ENCODE peak calls at places on chromosomes 12 and 14, in seven cellular contexts. One of them, this sample, is unnamed.

GRCh38 chr12:51434305-51434704 is 9.7 kb downstream of the SLC4A8 start:
- DNase-seq in Calu3: no peak
- DNase-seq in stomach: no peak
- DNase-seq in anterior cingulate cortex: no peak
- DNase-seq in B cell: no peak
- DNase-seq in kidney tubule cell: peak; percentile 4
- DNase-seq in stimulated activated CD4-positive, alpha-beta T cell treated with anti-CD3 and anti-CD28 coated beads, Interleukin-4, amount 100 ng/mL, for 48 hours: no peak
- DNase-seq in this sample: no peak

GRCh38 chr14:68245146-68246073 is 425.8 kb downstream of the RAD51B start:
- DNase-seq in Calu3: no peak
- DNase-seq in stomach: no peak
- DNase-seq in anterior cingulate cortex: no peak
- DNase-seq in B cell: no peak
- DNase-seq in kidney tubule cell: no peak
- DNase-seq in stimulated activated CD4-positive, alpha-beta T cell treated with anti-CD3 and anti-CD28 coated beads, Interleukin-4, amount 100 ng/mL, for 48 hours: no peak
- DNase-seq in this sample: no peak

GRCh38 chr12:53208877-53209463 is 1.9 kb upstream of the ITGB7 start:
- DNase-seq in Calu3: no peak
- DNase-seq in stomach: no peak
- DNase-seq in anterior cingulate cortex: no peak
- DNase-seq in B cell: no peak
- DNase-seq in kidney tubule cell: no peak
- DNase-seq in stimulated activated CD4-positive, alpha-beta T cell treated with anti-CD3 and anti-CD28 coated beads, Interleukin-4, amount 100 ng/mL, for 48 hours: no peak
- DNase-seq in this sample: peak; percentile 24

GRCh38 chr14:81561084-81561775 is 27.6 kb upstream of the SEL1L start:
- DNase-seq in Calu3: no peak
- DNase-seq in stomach: no peak
- DNase-seq in anterior cingulate cortex: no peak
- DNase-seq in B cell: no peak
- DNase-seq in kidney tubule cell: no peak
- DNase-seq in stimulated activated CD4-positive, alpha-beta T cell treated with anti-CD3 and anti-CD28 coated beads, Interleukin-4, amount 100 ng/mL, for 48 hours: no peak
- DNase-seq in this sample: no peak

GRCh38 chr14:34536951-34537676 is 2.4 kb downstream of the EAPP start:
- DNase-seq in Calu3: no peak
- DNase-seq in stomach: no peak
- DNase-seq in anterior cingulate cortex: no peak
- DNase-seq in B cell: no peak
- DNase-seq in kidney tubule cell: peak; percentile 86
- DNase-seq in stimulated activated CD4-positive, alpha-beta T cell treated with anti-CD3 and anti-CD28 coated beads, Interleukin-4, amount 100 ng/mL, for 48 hours: no peak
- DNase-seq in this sample: no peak

GRCh38 chr12:113306382-113306781 is 28.5 kb downstream of the SLC8B1 start:
- DNase-seq in Calu3: no peak
- DNase-seq in stomach: no peak
- DNase-seq in anterior cingulate cortex: no peak
- DNase-seq in B cell: no peak
- DNase-seq in kidney tubule cell: no peak
- DNase-seq in stimulated activated CD4-positive, alpha-beta T cell treated with anti-CD3 and anti-CD28 coated beads, Interleukin-4, amount 100 ng/mL, for 48 hours: no peak
- DNase-seq in this sample: no peak

GRCh38 chr12:110782922-110783321 is 40.2 kb upstream of the PPP1CC start:
- DNase-seq in Calu3: no peak
- DNase-seq in stomach: no peak
- DNase-seq in anterior cingulate cortex: no peak
- DNase-seq in B cell: no peak
- DNase-seq in kidney tubule cell: no peak
- DNase-seq in stimulated activated CD4-positive, alpha-beta T cell treated with anti-CD3 and anti-CD28 coated beads, Interleukin-4, amount 100 ng/mL, for 48 hours: no peak
- DNase-seq in this sample: no peak

GRCh38 chr12:131115766-131116165 is 162.1 kb downstream of the ADGRD1 start:
- DNase-seq in Calu3: no peak
- DNase-seq in stomach: no peak
- DNase-seq in anterior cingulate cortex: no peak
- DNase-seq in B cell: no peak
- DNase-seq in kidney tubule cell: no peak
- DNase-seq in stimulated activated CD4-positive, alpha-beta T cell treated with anti-CD3 and anti-CD28 coated beads, Interleukin-4, amount 100 ng/mL, for 48 hours: no peak
- DNase-seq in this sample: no peak

GRCh38 chr12:128052341-128052740 is 214.6 kb upstream of the TMEM132C start:
- DNase-seq in Calu3: no peak
- DNase-seq in stomach: no peak
- DNase-seq in anterior cingulate cortex: no peak
- DNase-seq in B cell: no peak
- DNase-seq in kidney tubule cell: no peak
- DNase-seq in stimulated activated CD4-positive, alpha-beta T cell treated with anti-CD3 and anti-CD28 coated beads, Interleukin-4, amount 100 ng/mL, for 48 hours: no peak
- DNase-seq in this sample: no peak

GRCh38 chr12:59780605-59781135 is 184.8 kb downstream of the SLC16A7 start:
- DNase-seq in Calu3: peak; percentile 26
- DNase-seq in stomach: no peak
- DNase-seq in anterior cingulate cortex: peak; percentile 30
- DNase-seq in B cell: no peak
- DNase-seq in kidney tubule cell: peak; percentile 41
- DNase-seq in stimulated activated CD4-positive, alpha-beta T cell treated with anti-CD3 and anti-CD28 coated beads, Interleukin-4, amount 100 ng/mL, for 48 hours: no peak
- DNase-seq in this sample: no peak

GRCh38 chr12:66756631-66757030 is 77.8 kb upstream of the GRIP1 start:
- DNase-seq in Calu3: no peak
- DNase-seq in stomach: no peak
- DNase-seq in anterior cingulate cortex: no peak
- DNase-seq in B cell: no peak
- DNase-seq in kidney tubule cell: peak; percentile 31
- DNase-seq in stimulated activated CD4-positive, alpha-beta T cell treated with anti-CD3 and anti-CD28 coated beads, Interleukin-4, amount 100 ng/mL, for 48 hours: no peak
- DNase-seq in this sample: no peak

GRCh38 chr12:91974541-91974940 is 171.1 kb downstream of the BTG1 start:
- DNase-seq in Calu3: no peak
- DNase-seq in stomach: no peak
- DNase-seq in anterior cingulate cortex: no peak
- DNase-seq in B cell: no peak
- DNase-seq in kidney tubule cell: no peak
- DNase-seq in stimulated activated CD4-positive, alpha-beta T cell treated with anti-CD3 and anti-CD28 coated beads, Interleukin-4, amount 100 ng/mL, for 48 hours: no peak
- DNase-seq in this sample: no peak

GRCh38 chr12:25263594-25263993 is 12.9 kb upstream of the KRAS start:
- DNase-seq in Calu3: no peak
- DNase-seq in stomach: no peak
- DNase-seq in anterior cingulate cortex: no peak
- DNase-seq in B cell: no peak
- DNase-seq in kidney tubule cell: no peak
- DNase-seq in stimulated activated CD4-positive, alpha-beta T cell treated with anti-CD3 and anti-CD28 coated beads, Interleukin-4, amount 100 ng/mL, for 48 hours: no peak
- DNase-seq in this sample: no peak

GRCh38 chr12:66244446-66244845 is 55.4 kb downstream of the IRAK3 start:
- DNase-seq in Calu3: no peak
- DNase-seq in stomach: no peak
- DNase-seq in anterior cingulate cortex: no peak
- DNase-seq in B cell: no peak
- DNase-seq in kidney tubule cell: no peak
- DNase-seq in stimulated activated CD4-positive, alpha-beta T cell treated with anti-CD3 and anti-CD28 coated beads, Interleukin-4, amount 100 ng/mL, for 48 hours: no peak
- DNase-seq in this sample: no peak

GRCh38 chr12:42097971-42098370 is 46.7 kb downstream of the GXYLT1 start:
- DNase-seq in Calu3: no peak
- DNase-seq in stomach: no peak
- DNase-seq in anterior cingulate cortex: no peak
- DNase-seq in B cell: no peak
- DNase-seq in kidney tubule cell: no peak
- DNase-seq in stimulated activated CD4-positive, alpha-beta T cell treated with anti-CD3 and anti-CD28 coated beads, Interleukin-4, amount 100 ng/mL, for 48 hours: no peak
- DNase-seq in this sample: no peak

GRCh38 chr12:18898469-18898868 is 160.6 kb downstream of the CAPZA3 start:
- DNase-seq in Calu3: no peak
- DNase-seq in stomach: no peak
- DNase-seq in anterior cingulate cortex: no peak
- DNase-seq in B cell: no peak
- DNase-seq in kidney tubule cell: no peak
- DNase-seq in stimulated activated CD4-positive, alpha-beta T cell treated with anti-CD3 and anti-CD28 coated beads, Interleukin-4, amount 100 ng/mL, for 48 hours: no peak
- DNase-seq in this sample: no peak

GRCh38 chr12:6444704-6445688 is at the start of gene CD27:
- DNase-seq in Calu3: no peak
- DNase-seq in stomach: no peak
- DNase-seq in anterior cingulate cortex: no peak
- DNase-seq in B cell: no peak
- DNase-seq in kidney tubule cell: no peak
- DNase-seq in stimulated activated CD4-positive, alpha-beta T cell treated with anti-CD3 and anti-CD28 coated beads, Interleukin-4, amount 100 ng/mL, for 48 hours: no peak
- DNase-seq in this sample: no peak

GRCh38 chr14:26766726-26767125 is 168.9 kb upstream of the NOVA1 start:
- DNase-seq in Calu3: no peak
- DNase-seq in stomach: no peak
- DNase-seq in anterior cingulate cortex: no peak
- DNase-seq in B cell: no peak
- DNase-seq in kidney tubule cell: no peak
- DNase-seq in stimulated activated CD4-positive, alpha-beta T cell treated with anti-CD3 and anti-CD28 coated beads, Interleukin-4, amount 100 ng/mL, for 48 hours: no peak
- DNase-seq in this sample: no peak

GRCh38 chr12:90027041-90027440 is 318.4 kb upstream of the ATP2B1 start:
- DNase-seq in Calu3: no peak
- DNase-seq in stomach: no peak
- DNase-seq in anterior cingulate cortex: no peak
- DNase-seq in B cell: no peak
- DNase-seq in kidney tubule cell: no peak
- DNase-seq in stimulated activated CD4-positive, alpha-beta T cell treated with anti-CD3 and anti-CD28 coated beads, Interleukin-4, amount 100 ng/mL, for 48 hours: no peak
- DNase-seq in this sample: no peak

GRCh38 chr12:11578461-11578993 is 70.9 kb upstream of the ETV6 start:
- DNase-seq in Calu3: no peak
- DNase-seq in stomach: no peak
- DNase-seq in anterior cingulate cortex: no peak
- DNase-seq in B cell: no peak
- DNase-seq in kidney tubule cell: no peak
- DNase-seq in stimulated activated CD4-positive, alpha-beta T cell treated with anti-CD3 and anti-CD28 coated beads, Interleukin-4, amount 100 ng/mL, for 48 hours: peak; percentile 19
- DNase-seq in this sample: no peak

GRCh38 chr12:43883748-43884147 is 47.9 kb downstream of the TMEM117 start:
- DNase-seq in Calu3: no peak
- DNase-seq in stomach: no peak
- DNase-seq in anterior cingulate cortex: no peak
- DNase-seq in B cell: no peak
- DNase-seq in kidney tubule cell: no peak
- DNase-seq in stimulated activated CD4-positive, alpha-beta T cell treated with anti-CD3 and anti-CD28 coated beads, Interleukin-4, amount 100 ng/mL, for 48 hours: no peak
- DNase-seq in this sample: no peak

GRCh38 chr12:45713108-45713507 is 16.4 kb upstream of the ARID2 start:
- DNase-seq in Calu3: no peak
- DNase-seq in stomach: no peak
- DNase-seq in anterior cingulate cortex: no peak
- DNase-seq in B cell: no peak
- DNase-seq in kidney tubule cell: no peak
- DNase-seq in stimulated activated CD4-positive, alpha-beta T cell treated with anti-CD3 and anti-CD28 coated beads, Interleukin-4, amount 100 ng/mL, for 48 hours: no peak
- DNase-seq in this sample: no peak

GRCh38 chr12:47747596-47748506 is 10.8 kb downstream of the RAPGEF3 start:
- DNase-seq in Calu3: no peak
- DNase-seq in stomach: no peak
- DNase-seq in anterior cingulate cortex: no peak
- DNase-seq in B cell: no peak
- DNase-seq in kidney tubule cell: no peak
- DNase-seq in stimulated activated CD4-positive, alpha-beta T cell treated with anti-CD3 and anti-CD28 coated beads, Interleukin-4, amount 100 ng/mL, for 48 hours: no peak
- DNase-seq in this sample: no peak

GRCh38 chr12:42410345-42410744 is 84.4 kb downstream of the PPHLN1 start:
- DNase-seq in Calu3: no peak
- DNase-seq in stomach: no peak
- DNase-seq in anterior cingulate cortex: no peak
- DNase-seq in B cell: no peak
- DNase-seq in kidney tubule cell: peak; percentile 21
- DNase-seq in stimulated activated CD4-positive, alpha-beta T cell treated with anti-CD3 and anti-CD28 coated beads, Interleukin-4, amount 100 ng/mL, for 48 hours: no peak
- DNase-seq in this sample: no peak

GRCh38 chr12:118358008-118358359 is 14.7 kb downstream of the TAOK3 start:
- DNase-seq in Calu3: no peak
- DNase-seq in stomach: no peak
- DNase-seq in anterior cingulate cortex: no peak
- DNase-seq in B cell: no peak
- DNase-seq in kidney tubule cell: no peak
- DNase-seq in stimulated activated CD4-positive, alpha-beta T cell treated with anti-CD3 and anti-CD28 coated beads, Interleukin-4, amount 100 ng/mL, for 48 hours: no peak
- DNase-seq in this sample: no peak

GRCh38 chr12:113407931-113408585 is 4.4 kb upstream of the SDS start:
- DNase-seq in Calu3: no peak
- DNase-seq in stomach: no peak
- DNase-seq in anterior cingulate cortex: peak; percentile 20
- DNase-seq in B cell: no peak
- DNase-seq in kidney tubule cell: no peak
- DNase-seq in stimulated activated CD4-positive, alpha-beta T cell treated with anti-CD3 and anti-CD28 coated beads, Interleukin-4, amount 100 ng/mL, for 48 hours: no peak
- DNase-seq in this sample: no peak

GRCh38 chr14:81199084-81199483 is 21.7 kb downstream of the GTF2A1 start:
- DNase-seq in Calu3: no peak
- DNase-seq in stomach: no peak
- DNase-seq in anterior cingulate cortex: no peak
- DNase-seq in B cell: no peak
- DNase-seq in kidney tubule cell: no peak
- DNase-seq in stimulated activated CD4-positive, alpha-beta T cell treated with anti-CD3 and anti-CD28 coated beads, Interleukin-4, amount 100 ng/mL, for 48 hours: no peak
- DNase-seq in this sample: no peak

GRCh38 chr12:3223601-3224529 is 146.7 kb downstream of the TSPAN9 start:
- DNase-seq in Calu3: no peak
- DNase-seq in stomach: no peak
- DNase-seq in anterior cingulate cortex: no peak
- DNase-seq in B cell: no peak
- DNase-seq in kidney tubule cell: no peak
- DNase-seq in stimulated activated CD4-positive, alpha-beta T cell treated with anti-CD3 and anti-CD28 coated beads, Interleukin-4, amount 100 ng/mL, for 48 hours: no peak
- DNase-seq in this sample: no peak

GRCh38 chr12:53078425-53079225 is 565 bp downstream of the SPRYD3 start:
- DNase-seq in Calu3: no peak
- DNase-seq in stomach: peak; percentile 49
- DNase-seq in anterior cingulate cortex: no peak
- DNase-seq in B cell: no peak
- DNase-seq in kidney tubule cell: no peak
- DNase-seq in stimulated activated CD4-positive, alpha-beta T cell treated with anti-CD3 and anti-CD28 coated beads, Interleukin-4, amount 100 ng/mL, for 48 hours: no peak
- DNase-seq in this sample: no peak

GRCh38 chr12:120142231-120142877 is 25.8 kb upstream of the RAB35 start:
- DNase-seq in Calu3: peak; percentile 21
- DNase-seq in stomach: peak; percentile 31
- DNase-seq in anterior cingulate cortex: no peak
- DNase-seq in B cell: no peak
- DNase-seq in kidney tubule cell: peak; percentile 39
- DNase-seq in stimulated activated CD4-positive, alpha-beta T cell treated with anti-CD3 and anti-CD28 coated beads, Interleukin-4, amount 100 ng/mL, for 48 hours: no peak
- DNase-seq in this sample: no peak

GRCh38 chr12:95870897-95871296 is 12.1 kb downstream of the SNRPF start:
- DNase-seq in Calu3: no peak
- DNase-seq in stomach: no peak
- DNase-seq in anterior cingulate cortex: no peak
- DNase-seq in B cell: no peak
- DNase-seq in kidney tubule cell: no peak
- DNase-seq in stimulated activated CD4-positive, alpha-beta T cell treated with anti-CD3 and anti-CD28 coated beads, Interleukin-4, amount 100 ng/mL, for 48 hours: no peak
- DNase-seq in this sample: no peak

GRCh38 chr14:85087201-85087600 is 442.7 kb upstream of the FLRT2 start:
- DNase-seq in Calu3: no peak
- DNase-seq in stomach: no peak
- DNase-seq in anterior cingulate cortex: no peak
- DNase-seq in B cell: no peak
- DNase-seq in kidney tubule cell: peak; percentile 69
- DNase-seq in stimulated activated CD4-positive, alpha-beta T cell treated with anti-CD3 and anti-CD28 coated beads, Interleukin-4, amount 100 ng/mL, for 48 hours: no peak
- DNase-seq in this sample: no peak

GRCh38 chr14:41446008-41446407 is 160.7 kb upstream of the LRFN5 start:
- DNase-seq in Calu3: no peak
- DNase-seq in stomach: no peak
- DNase-seq in anterior cingulate cortex: no peak
- DNase-seq in B cell: no peak
- DNase-seq in kidney tubule cell: no peak
- DNase-seq in stimulated activated CD4-positive, alpha-beta T cell treated with anti-CD3 and anti-CD28 coated beads, Interleukin-4, amount 100 ng/mL, for 48 hours: no peak
- DNase-seq in this sample: no peak

GRCh38 chr12:95231190-95231589 is 13.6 kb downstream of the VEZT start:
- DNase-seq in Calu3: no peak
- DNase-seq in stomach: no peak
- DNase-seq in anterior cingulate cortex: no peak
- DNase-seq in B cell: no peak
- DNase-seq in kidney tubule cell: no peak
- DNase-seq in stimulated activated CD4-positive, alpha-beta T cell treated with anti-CD3 and anti-CD28 coated beads, Interleukin-4, amount 100 ng/mL, for 48 hours: no peak
- DNase-seq in this sample: no peak

This sample was measured in KG1.